ENCODE peak calls at places on chromosomes 7 and 10, in four cellular contexts. A is CD4-positive, CD25-positive, alpha-beta regulatory T cell; F is endodermal cell; K is A549. X is an unnamed sample.

GRCh38 chr10:70508912-70509366 is 30.4 kb downstream of the PALD1 start:
- DNase-seq in K (no peak), F (peak; percentile 69), A (no peak), X (no peak)

GRCh38 chr7:44293561-44294324 is 31.7 kb downstream of the CAMK2B start:
- DNase-seq in K (no peak), A (no peak), F (peak; percentile 69), X (no peak)

GRCh38 chr10:79102056-79102874 is 33.5 kb downstream of the ZMIZ1 start:
- DNase-seq in A (no peak), K (no peak), F (no peak), X (no peak)

GRCh38 chr10:97531401-97531985 is 32.8 kb downstream of the UBTD1 start:
- DNase-seq in A (no peak), F (peak; percentile 87), K (no peak), X (no peak)

GRCh38 chr10:96022739-96023138 is 20.6 kb upstream of the CCNJ start:
- DNase-seq in A (no peak), F (no peak), K (no peak), X (no peak)

GRCh38 chr10:60171436-60172013 is 218.2 kb downstream of the ANK3 start:
- DNase-seq in K (no peak), A (no peak), F (no peak), X (no peak)

GRCh38 chr7:47458057-47458456 is 123.9 kb downstream of the TNS3 start:
- DNase-seq in A (no peak), F (no peak), K (no peak), X (no peak)

GRCh38 chr10:99661370-99661749 is 2.1 kb downstream of the ENTPD7 start:
- DNase-seq in A (no peak), F (no peak), K (peak; percentile 37), X (no peak)

GRCh38 chr7:27965650-27966049 is 214.9 kb downstream of the JAZF1 start:
- DNase-seq in F (no peak), A (no peak), K (no peak), X (no peak)

GRCh38 chr10:71864861-71865473 is 13.9 kb upstream of the PSAP start:
- DNase-seq in F (no peak), K (no peak), A (no peak), X (no peak)

GRCh38 chr7:138105216-138105615 is 29.0 kb downstream of the AKR1D1 start:
- DNase-seq in K (no peak), A (no peak), F (peak; percentile 51), X (no peak)

GRCh38 chr7:102061981-102062390 is 224.7 kb upstream of the SH2B2 start:
- DNase-seq in A (peak; percentile 11), F (no peak), K (no peak), X (peak; percentile 91)

GRCh38 chr7:47227762-47228177 is 354.1 kb downstream of the TNS3 start:
- DNase-seq in K (peak; percentile 38), F (no peak), A (no peak), X (no peak)

GRCh38 chr10:37975407-37975991 is 948 bp downstream of the ZNF25 start:
- DNase-seq in K (peak; percentile 10), A (peak; percentile 54), F (no peak), X (peak; percentile 38)

GRCh38 chr10:116038259-116038658 is 234.7 kb downstream of the GFRA1 start:
- DNase-seq in K (no peak), F (no peak), A (no peak), X (no peak)

GRCh38 chr7:20220824-20221547 is 3.8 kb upstream of the MACC1 start:
- DNase-seq in K (no peak), A (no peak), F (no peak), X (peak; percentile 12)

GRCh38 chr10:662686-663465 is 26.6 kb downstream of the DIP2C start:
- DNase-seq in A (no peak), F (peak; percentile 25), K (no peak), X (no peak)

GRCh38 chr10:660413-660979 is 29.0 kb downstream of the DIP2C start:
- DNase-seq in A (no peak), K (no peak), F (no peak), X (no peak)

GRCh38 chr10:659710-660141 is 29.7 kb downstream of the DIP2C start:
- DNase-seq in F (peak; percentile 5), K (no peak), A (no peak), X (no peak)

GRCh38 chr10:661891-662605 is 27.4 kb downstream of the DIP2C start:
- DNase-seq in F (peak; percentile 65), A (no peak), K (no peak), X (no peak)

GRCh38 chr10:660980-661890 is 28.2 kb downstream of the DIP2C start:
- DNase-seq in A (no peak), F (peak; percentile 46), K (no peak), X (no peak)
- H3K27ac ChIP-seq in A (no peak overlapping the region), F (no peak overlapping the region), K (no peak overlapping the region), X (no peak overlapping the region)

GRCh38 chr10:102960158-102960557 is 42.1 kb downstream of the CNNM2 start:
- DNase-seq in K (no peak), F (no peak), A (no peak), X (no peak)

GRCh38 chr10:102963237-102963886 is 45.3 kb downstream of the CNNM2 start:
- DNase-seq in F (no peak), A (no peak), K (peak; percentile 13), X (no peak)

GRCh38 chr10:102964713-102965112 is 46.6 kb downstream of the CNNM2 start:
- DNase-seq in F (no peak), A (no peak), K (no peak), X (no peak)

GRCh38 chr10:102962259-102962658 is 44.2 kb downstream of the CNNM2 start:
- DNase-seq in A (no peak), F (no peak), K (no peak), X (no peak)

DNA sequence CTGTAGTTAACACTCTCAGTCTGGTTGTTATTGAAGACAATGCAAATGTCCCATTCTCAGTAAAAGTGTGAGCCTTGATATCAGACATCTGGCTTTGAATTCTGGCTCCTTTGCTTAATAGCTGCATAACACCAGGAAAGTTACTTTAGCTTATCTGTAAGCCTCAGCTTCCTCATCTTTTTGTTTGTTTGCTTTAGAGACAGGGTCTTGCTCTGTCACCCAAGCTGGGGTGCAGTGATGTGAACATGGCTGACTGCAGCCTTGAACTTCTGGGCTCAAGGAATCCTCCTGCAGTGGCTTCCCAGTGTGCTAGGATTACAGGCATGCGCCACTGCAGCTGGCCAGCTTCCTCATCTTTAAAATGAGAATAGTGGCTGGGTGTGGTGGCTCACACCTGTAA is 41.3 kb downstream of the CNNM2 start:
- DNase-seq in K (no peak), A (no peak), F (no peak), X (no peak)
- H3K27ac ChIP-seq in K (no peak overlapping the region), A (no peak overlapping the region), F (no peak overlapping the region), X (no peak overlapping the region)

GRCh38 chr7:107744345-107744750 is 406 bp downstream of the CBLL1 start:
- DNase-seq in F (no peak), A (no peak), K (no peak), X (no peak)
- H3K27ac ChIP-seq in F (peak overlapping the region; percentile 97), A (peak overlapping the region; percentile 100), K (peak overlapping the region; percentile 95), X (peak overlapping the region; percentile 97)

DNA sequence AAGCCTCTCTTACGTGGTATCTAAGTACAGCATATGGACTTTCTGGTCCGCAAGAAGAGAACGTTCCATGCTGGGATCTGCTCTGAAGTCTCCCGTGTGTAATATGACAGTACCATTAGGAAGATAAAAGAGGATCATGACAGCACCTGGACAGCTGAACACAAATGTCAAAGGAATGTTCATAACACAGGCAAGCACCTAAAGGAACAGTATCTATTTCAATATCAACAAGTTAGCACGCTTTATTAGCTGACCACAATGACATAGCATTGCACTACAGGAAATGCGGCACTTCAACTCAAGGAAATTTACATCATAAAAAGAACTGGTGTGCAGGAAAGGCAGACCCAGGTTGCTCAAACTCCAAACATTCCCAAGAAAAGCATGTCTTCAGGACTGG is 9.8 kb downstream of the DCLRE1A start:
- DNase-seq in K (no peak), F (no peak), A (no peak), X (no peak)
- H3K27ac ChIP-seq in K (no peak overlapping the region), F (no peak overlapping the region), A (no peak overlapping the region), X (no peak overlapping the region)

DNA sequence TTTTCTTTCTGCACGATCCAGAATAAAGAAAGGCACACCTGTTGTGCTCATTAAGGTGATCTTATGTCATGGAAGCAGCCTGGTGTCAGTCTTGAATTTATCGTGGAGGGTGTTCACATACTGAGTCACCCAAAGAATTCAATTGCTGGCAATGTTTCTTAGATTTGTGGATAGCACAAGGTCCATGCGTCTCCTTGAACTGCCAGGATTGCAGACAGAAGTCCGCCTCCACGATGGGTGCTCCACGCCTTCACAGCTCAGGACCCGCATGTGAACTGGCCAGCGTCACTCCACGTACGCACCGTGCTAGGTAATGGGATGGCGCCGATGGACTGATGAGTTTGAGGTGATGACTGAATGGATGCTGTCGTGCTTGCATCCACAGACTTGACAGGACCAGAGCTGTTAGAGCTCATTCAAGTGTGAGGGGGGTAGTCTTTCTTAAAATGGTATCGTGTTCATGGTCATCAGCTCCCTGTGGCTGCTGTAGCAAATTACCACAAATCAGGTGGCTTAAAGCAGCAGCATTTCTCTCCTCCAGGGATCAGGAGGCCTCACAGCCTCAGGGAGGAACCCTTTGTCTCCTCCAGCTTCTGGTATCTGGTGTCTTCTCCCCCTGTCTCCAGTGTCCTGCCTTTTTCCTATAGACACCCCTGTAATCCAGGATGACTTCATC is 65.4 kb upstream of the DNAJB6 start:
- DNase-seq in A (no peak), F (no peak), K (no peak), X (no peak)
- H3K27ac ChIP-seq in A (no peak overlapping the region), F (no peak overlapping the region), K (peak overlapping the region; percentile 29), X (no peak overlapping the region)

DNA sequence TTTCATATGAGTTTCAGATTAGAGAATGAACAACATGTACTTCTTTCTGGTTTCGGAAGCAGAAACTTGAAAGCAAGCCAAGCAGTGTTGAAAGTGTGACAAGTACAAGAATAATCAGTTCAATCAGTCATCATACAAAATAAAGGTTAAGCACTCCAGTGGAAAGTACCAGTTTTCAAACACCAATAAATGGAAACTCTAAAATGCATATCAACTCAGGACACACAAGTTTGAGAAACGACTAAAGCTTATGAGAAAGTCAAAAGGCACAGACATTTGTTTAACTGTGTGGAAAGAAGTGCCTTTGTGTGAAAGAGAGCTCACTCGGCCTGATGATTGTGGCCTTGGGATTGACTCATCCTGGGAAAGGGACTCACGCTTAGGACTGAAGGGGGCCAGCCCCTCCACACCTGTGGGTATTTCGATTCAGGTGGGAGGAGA is 60.6 kb upstream of the AKR1C1 start:
- DNase-seq in A (peak; percentile 9), F (no peak), K (no peak), X (no peak)
- H3K27ac ChIP-seq in A (peak overlapping the region; percentile 49), F (no peak overlapping the region), K (no peak overlapping the region), X (no peak overlapping the region)

GRCh38 chr10:36494386-36494785 is 631.0 kb upstream of the ANKRD30A start:
- DNase-seq in K (peak; percentile 9), A (no peak), F (no peak), X (no peak)

GRCh38 chr10:36496728-36497127 is 628.7 kb upstream of the ANKRD30A start:
- DNase-seq in F (no peak), A (no peak), K (no peak), X (no peak)

GRCh38 chr10:36489928-36490279 is 635.5 kb upstream of the ANKRD30A start:
- DNase-seq in A (no peak), K (no peak), F (no peak), X (no peak)

GRCh38 chr10:36492590-36493510 is 632.5 kb upstream of the ANKRD30A start:
- DNase-seq in F (no peak), K (no peak), A (no peak), X (no peak)

GRCh38 chr10:36493511-36493880 is 631.9 kb upstream of the ANKRD30A start:
- DNase-seq in K (no peak), F (no peak), A (no peak), X (no peak)
- H3K27ac ChIP-seq in K (no peak overlapping the region), F (no peak overlapping the region), A (no peak overlapping the region), X (no peak overlapping the region)